ENCODE peak calls at places on chromosomes 4 and X, in eight cellular contexts. V is RKO; J is germinal center; A is astrocyte of the spinal cord; R is stromal cell of bone marrow; O is NCI-H2171; Q is fibroblast of lung; P is effector memory CD8-positive, alpha-beta T cell. U is an unnamed sample.
A peak's percentile ranks its signal among the peaks of the same experiment; 100 is the strongest.

GRCh38 chr4:182973421-182974340 is 56.5 kb upstream of the DCTD start:
- DNase-seq in V (no peak), J (no peak), A (peak; percentile 10), R (peak; percentile 73), O (no peak), Q (peak; percentile 9), P (no peak), U (no peak)

GRCh38 chr4:46508216-46508615 is 118.3 kb upstream of the GABRA2 start:
- DNase-seq in V (peak; percentile 2), J (no peak), A (no peak), R (no peak), O (no peak), Q (no peak), P (no peak), U (no peak)

GRCh38 chr4:15562623-15563022 is 92.5 kb downstream of the FBXL5 start:
- DNase-seq in V (no peak), J (no peak), A (no peak), R (no peak), O (no peak), Q (no peak), P (no peak), U (no peak)

GRCh38 chr4:53816561-53816960 is 225.3 kb upstream of the LNX1 start:
- DNase-seq in V (no peak), J (no peak), A (no peak), R (no peak), O (no peak), Q (no peak), P (no peak), U (no peak)

GRCh38 chr4:22587253-22587652 is 71.4 kb upstream of the ADGRA3 start:
- DNase-seq in V (no peak), J (no peak), A (no peak), R (no peak), O (no peak), Q (no peak), P (no peak), U (no peak)

GRCh38 chr4:107419052-107419451 is 301.0 kb downstream of the PAPSS1 start:
- DNase-seq in V (no peak), J (no peak), A (no peak), R (no peak), O (no peak), Q (no peak), P (no peak), U (no peak)

GRCh38 chrX:41862562-41863184 is 60.7 kb downstream of the CASK start:
- DNase-seq in V (no peak), J (no peak), A (no peak), R (no peak), O (no peak), Q (no peak), P (no peak), U (no peak)

GRCh38 chrX:1491851-1492349 is 39.2 kb upstream of the ASMTL start:
- DNase-seq in V (peak; percentile 74), J (peak; percentile 79), A (no peak), R (no peak), O (no peak), Q (no peak), P (peak; percentile 70), U (no peak)

GRCh38 chr4:142379277-142380051 is 466.6 kb downstream of the INPP4B start:
- DNase-seq in V (peak; percentile 13), J (no peak), A (peak; percentile 92), R (peak; percentile 24), O (no peak), Q (peak; percentile 82), P (no peak), U (no peak)

GRCh38 chrX:103310592-103311400 is at the start of gene BEX2:
- DNase-seq in V (no peak), J (peak; percentile 85), A (peak; percentile 15), R (peak; percentile 1), O (peak; percentile 67), Q (peak; percentile 42), P (peak; percentile 78), U (no peak)

GRCh38 chr4:80492761-80493160 is 157.2 kb downstream of the CFAP299 start:
- DNase-seq in V (no peak), J (no peak), A (no peak), R (no peak), O (no peak), Q (no peak), P (peak; percentile 46), U (no peak)

GRCh38 chrX:10676239-10676971 is 56.0 kb upstream of the MID1 start:
- DNase-seq in V (no peak), J (no peak), A (no peak), R (no peak), O (no peak), Q (no peak), P (no peak), U (no peak)

GRCh38 chrX:4182010-4182806 is 468.8 kb upstream of the PRKX start:
- DNase-seq in V (no peak), J (no peak), A (no peak), R (no peak), O (no peak), Q (no peak), P (no peak), U (no peak)

GRCh38 chr4:56844817-56845580 is 23.5 kb upstream of the SPINK2 start:
- DNase-seq in V (no peak), J (no peak), A (no peak), R (no peak), O (no peak), Q (no peak), P (no peak), U (no peak)

GRCh38 chrX:12579311-12579710 is 211.9 kb upstream of the PRPS2 start:
- DNase-seq in V (no peak), J (no peak), A (no peak), R (no peak), O (no peak), Q (no peak), P (no peak), U (no peak)

GRCh38 chr4:103099691-103100392 is at the start of gene BDH2:
- DNase-seq in V (peak; percentile 98), J (peak; percentile 83), A (peak; percentile 96), R (peak; percentile 93), O (peak; percentile 28), Q (peak; percentile 99), P (peak; percentile 48), U (peak; percentile 86)

U was measured in GF-D8.